ENCODE peak calls at places on chromosomes 12 and 14, in four cellular contexts. Y is breast epithelium, D is thyroid gland, T is IMR-90. E is an unnamed sample.
A peak's percentile ranks its signal among the peaks of the same experiment; 100 is the strongest.

GRCh38 chr12:75641031-75641780 is 129.8 kb upstream of the KRR1 start:
- DNase-seq in Y (no peak), D (no peak), T (peak; percentile 80), E (no peak)

GRCh38 chr14:24848427-24848826 is 201.5 kb downstream of the STXBP6 start:
- DNase-seq in Y (no peak), D (no peak), T (peak; percentile 76), E (no peak)

GRCh38 chr12:20505056-20505455 is 136.7 kb downstream of the PDE3A start:
- DNase-seq in Y (no peak), D (no peak), T (peak; percentile 21), E (no peak)

GRCh38 chr12:106759526-106760183 is 14.8 kb upstream of the RIC8B start:
- DNase-seq in Y (no peak), D (peak; percentile 24), T (no peak), E (no peak)

GRCh38 chr14:76958975-76959710 is 69.4 kb downstream of the IRF2BPL start:
- DNase-seq in Y (peak; percentile 66), D (no peak), T (peak; percentile 72), E (no peak)

GRCh38 chr12:54858562-54858961 is 4.2 kb downstream of the MUCL1 start:
- DNase-seq in Y (no peak), D (no peak), T (no peak), E (no peak)

GRCh38 chr14:79375336-79375735 is 836.0 kb downstream of the DIO2 start:
- DNase-seq in Y (no peak), D (no peak), T (no peak), E (no peak)

GRCh38 chr14:97270308-97270707 is 473.1 kb downstream of the VRK1 start:
- DNase-seq in Y (no peak), D (no peak), T (no peak), E (no peak)

GRCh38 chr12:78764913-78765312 is 99.7 kb upstream of the SYT1 start:
- DNase-seq in Y (no peak), D (no peak), T (no peak), E (no peak)

DNA sequence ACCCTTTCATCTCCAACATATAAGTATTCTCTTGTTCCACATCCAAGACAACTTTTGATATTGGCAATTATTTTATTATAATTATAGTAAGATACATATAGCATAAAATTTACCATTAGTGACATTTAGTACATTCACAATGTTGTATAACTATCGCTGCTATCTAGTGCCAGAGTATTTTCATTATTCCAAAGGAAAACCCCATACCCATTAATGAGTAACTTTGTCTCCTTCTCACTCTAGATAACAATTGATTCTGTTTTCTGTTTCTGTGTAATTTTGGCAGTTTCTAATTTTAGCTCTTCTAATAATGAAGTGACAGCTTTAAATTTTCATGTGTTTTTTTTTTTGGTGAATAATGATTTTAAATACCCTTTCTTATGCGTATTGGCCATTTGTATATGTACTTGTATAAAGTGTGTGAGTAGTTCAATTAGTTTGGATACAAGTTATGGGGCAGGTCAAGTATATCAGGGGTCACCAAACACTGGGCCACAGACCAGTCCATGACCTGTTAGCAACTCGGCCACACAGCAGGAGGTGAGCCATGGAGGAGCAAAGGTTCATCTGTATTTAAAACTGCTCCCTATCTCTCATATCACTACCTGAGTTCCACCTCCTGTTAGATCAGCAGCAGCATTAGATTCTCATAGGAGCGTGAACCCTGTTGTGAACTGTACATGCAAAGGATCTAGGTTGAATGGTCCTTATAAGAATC is 97.2 kb upstream of the SYT1 start:
- DNase-seq in Y (no peak), D (no peak), T (no peak), E (no peak)
- TF ChIP-seq POLR2A in Y (no peak), D (no peak), T (no peak), E (no peak)

GRCh38 chr14:93981316-93981715 is 4.9 kb upstream of the ASB2 start:
- DNase-seq in Y (no peak), D (no peak), T (no peak), E (no peak)
- H3K4me1 ChIP-seq in Y (peaks cover 5% of the 10 kb centered on the region), D (no peaks in the 10 kb centered on the region), T (peaks cover 32% of the 10 kb centered on the region), E (peaks cover 47% of the 10 kb centered on the region)

DNA sequence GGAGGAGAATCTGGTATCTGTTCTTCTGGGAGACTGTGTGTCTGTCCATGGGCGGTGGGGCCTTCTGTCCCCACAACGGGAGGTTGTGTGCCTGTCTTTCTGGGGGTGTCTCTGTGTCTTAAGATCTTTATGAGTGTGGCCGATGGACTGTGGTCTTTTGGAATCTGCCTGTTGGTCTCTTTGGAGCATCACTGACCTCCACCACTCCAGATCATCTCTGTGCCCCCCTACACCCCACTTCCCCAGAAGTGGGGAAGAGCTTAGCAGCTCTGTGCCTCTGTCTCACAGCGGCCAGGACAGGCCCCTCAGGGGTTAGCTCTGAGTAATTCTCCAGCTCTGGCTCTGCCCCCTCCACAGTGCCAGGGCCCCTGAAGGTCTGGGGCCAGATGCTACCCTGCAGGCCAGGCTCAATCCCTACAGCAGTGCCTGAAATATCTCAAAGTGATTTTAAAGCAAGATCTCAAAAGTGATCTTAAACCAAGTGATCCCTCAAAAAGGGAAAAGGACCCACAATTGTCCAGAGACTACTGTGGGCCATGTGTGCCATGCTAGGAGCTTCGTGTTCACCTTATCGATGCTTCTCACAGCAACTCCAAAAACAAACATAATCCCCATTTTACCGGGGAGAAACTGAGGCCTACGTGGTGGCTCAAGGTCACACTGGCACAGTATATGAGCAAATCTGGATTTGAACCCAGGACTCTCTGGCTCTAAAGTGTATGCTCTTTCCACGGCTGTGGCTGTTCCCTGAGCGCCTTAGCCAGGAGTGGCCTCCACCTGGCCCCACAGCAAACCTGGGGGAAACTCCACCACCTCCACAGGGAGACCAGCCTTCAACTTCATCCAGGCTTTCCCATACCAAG is 26.0 kb upstream of the KRT78 start:
- DNase-seq in Y (no peak), D (no peak), T (no peak), E (no peak)
- TF ChIP-seq POLR2A in Y (no peak), D (no peak), T (no peak), E (no peak)

DNA sequence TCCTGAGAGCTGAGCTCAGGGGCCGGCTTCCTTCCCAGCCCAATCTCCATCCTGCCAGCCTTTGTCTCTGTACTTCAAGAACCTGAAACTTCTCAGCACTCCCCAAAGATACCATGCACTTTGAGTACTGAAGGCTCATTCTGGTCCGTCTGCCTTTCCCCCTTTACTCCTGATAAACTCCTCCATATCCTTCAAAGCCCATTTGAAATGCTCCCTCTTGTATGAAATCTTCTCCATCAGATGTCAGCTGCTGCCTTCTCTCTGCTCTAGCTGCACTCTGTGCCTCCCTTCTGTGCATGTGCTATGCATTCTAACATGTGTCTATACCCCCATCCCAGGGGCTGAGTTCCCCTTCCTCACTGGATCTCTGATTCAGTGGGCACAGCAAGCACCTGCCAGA is 52.1 kb downstream of the PITPNM2 start:
- DNase-seq in Y (no peak), D (no peak), T (no peak), E (no peak)
- H3K4me1 ChIP-seq in Y (peaks cover 25% of the 10 kb centered on the region), D (peaks cover 13% of the 10 kb centered on the region), T (peaks cover 31% of the 10 kb centered on the region), E (peaks cover 36% of the 10 kb centered on the region)

GRCh38 chr12:49018282-49019119 is at the start of gene PRKAG1:
- DNase-seq in Y (peak; percentile 96), D (peak; percentile 96), T (peak; percentile 97), E (peak; percentile 89)
- TF ChIP-seq POLR2A in Y (peak; percentile 66), D (peak; percentile 39), T (peak; percentile 97), E (peak; percentile 88)

GRCh38 chr12:132481771-132482745 is 7.9 kb upstream of the FBRSL1 start:
- DNase-seq in Y (no peak), D (no peak), T (no peak), E (no peak)
- H3K4me1 ChIP-seq in Y (no peaks in the 10 kb centered on the region), D (no peaks in the 10 kb centered on the region), T (no peaks in the 10 kb centered on the region), E (no peaks in the 10 kb centered on the region)

GRCh38 chr14:105303949-105304348 is 3.1 kb upstream of the BRF1 start:
- DNase-seq in Y (no peak), D (no peak), T (no peak), E (no peak)

GRCh38 chr14:105299654-105300541 is 903 bp downstream of the BRF1 start:
- DNase-seq in Y (no peak), D (peak; percentile 46), T (no peak), E (no peak)

GRCh38 chr14:105300542-105301102 is at the start of gene BRF1:
- DNase-seq in Y (peak; percentile 91), D (peak; percentile 97), T (peak; percentile 86), E (peak; percentile 70)

GRCh38 chr14:105304565-105304964 is 3.8 kb upstream of the BRF1 start:
- DNase-seq in Y (no peak), D (no peak), T (no peak), E (no peak)

GRCh38 chr14:105301103-105301914 is 508 bp upstream of the BRF1 start:
- DNase-seq in Y (peak; percentile 96), D (peak; percentile 100), T (peak; percentile 90), E (peak; percentile 76)
- TF ChIP-seq POLR2A in Y (no peak), D (no peak), T (peak; percentile 70), E (no peak)

E was measured in esophagus squamous epithelium.